ENCODE peak calls at places on chromosomes 11 and 22, in five cellular contexts. One of them, this sample, is unnamed.

GRCh38 chr11:126661051-126661450 is 305.6 kb downstream of the ST3GAL4 start:
- DNase-seq in heart right ventricle: no peak
- DNase-seq in GM10248: no peak
- DNase-seq in CD4-positive, alpha-beta T cell: no peak
- DNase-seq in GM23338: no peak
- DNase-seq in this sample: no peak

GRCh38 chr11:38019072-38019775 is 1421.2 kb upstream of the RAG2 start:
- DNase-seq in heart right ventricle: no peak
- DNase-seq in GM23338: peak; percentile 20
- DNase-seq in GM10248: no peak
- DNase-seq in CD4-positive, alpha-beta T cell: no peak
- DNase-seq in this sample: no peak

GRCh38 chr22:49975543-49976389 is 15.2 kb downstream of the PIM3 start:
- DNase-seq in heart right ventricle: no peak
- DNase-seq in GM23338: peak; percentile 67
- DNase-seq in GM10248: peak; percentile 77
- DNase-seq in CD4-positive, alpha-beta T cell: no peak
- DNase-seq in this sample: peak; percentile 58

GRCh38 chr11:11788067-11788710 is 53.6 kb upstream of the USP47 start:
- DNase-seq in CD4-positive, alpha-beta T cell: no peak
- DNase-seq in heart right ventricle: no peak
- DNase-seq in GM23338: no peak
- DNase-seq in GM10248: no peak
- DNase-seq in this sample: no peak

GRCh38 chr22:48938741-48939140 is 888.9 kb downstream of the BRD1 start:
- DNase-seq in GM10248: no peak
- DNase-seq in CD4-positive, alpha-beta T cell: no peak
- DNase-seq in heart right ventricle: no peak
- DNase-seq in GM23338: no peak
- DNase-seq in this sample: no peak

GRCh38 chr11:60918941-60919275 is 5.0 kb downstream of the TMEM109 start:
- DNase-seq in heart right ventricle: no peak
- DNase-seq in GM10248: no peak
- DNase-seq in GM23338: no peak
- DNase-seq in CD4-positive, alpha-beta T cell: no peak
- DNase-seq in this sample: no peak

GRCh38 chr11:61967924-61968757 is 707 bp upstream of the FTH1 start:
- DNase-seq in heart right ventricle: peak; percentile 56
- DNase-seq in GM23338: peak; percentile 52
- DNase-seq in CD4-positive, alpha-beta T cell: peak; percentile 21
- DNase-seq in GM10248: peak; percentile 64
- DNase-seq in this sample: peak; percentile 72

GRCh38 chr22:37633693-37634504 is 5.6 kb upstream of the SH3BP1 start:
- DNase-seq in heart right ventricle: peak; percentile 88
- DNase-seq in GM10248: peak; percentile 92
- DNase-seq in GM23338: peak; percentile 86
- DNase-seq in CD4-positive, alpha-beta T cell: no peak
- DNase-seq in this sample: peak; percentile 94

GRCh38 chr11:36594316-36594989 is at the start of gene IFTAP:
- DNase-seq in GM23338: peak; percentile 98
- DNase-seq in GM10248: peak; percentile 23
- DNase-seq in CD4-positive, alpha-beta T cell: peak; percentile 3
- DNase-seq in heart right ventricle: peak; percentile 67
- DNase-seq in this sample: peak; percentile 31

GRCh38 chr11:94117871-94118270 is 10.8 kb upstream of the PANX1 start:
- DNase-seq in GM10248: no peak
- DNase-seq in heart right ventricle: no peak
- DNase-seq in CD4-positive, alpha-beta T cell: no peak
- DNase-seq in GM23338: no peak
- DNase-seq in this sample: no peak

GRCh38 chr11:38835986-38836385 is 2237.9 kb upstream of the RAG2 start:
- DNase-seq in GM23338: no peak
- DNase-seq in CD4-positive, alpha-beta T cell: no peak
- DNase-seq in heart right ventricle: no peak
- DNase-seq in GM10248: no peak
- DNase-seq in this sample: no peak

GRCh38 chr22:36901411-36902142 is 11.9 kb upstream of the CSF2RB start:
- DNase-seq in CD4-positive, alpha-beta T cell: no peak
- DNase-seq in heart right ventricle: no peak
- DNase-seq in GM23338: no peak
- DNase-seq in GM10248: peak; percentile 80
- DNase-seq in this sample: no peak

GRCh38 chr22:38424525-38425080 is 30.4 kb downstream of the KCNJ4 start:
- DNase-seq in heart right ventricle: no peak
- DNase-seq in CD4-positive, alpha-beta T cell: no peak
- DNase-seq in GM10248: no peak
- DNase-seq in GM23338: no peak
- DNase-seq in this sample: no peak

GRCh38 chr11:94975599-94975998 is 2.1 kb downstream of the KDM4D start:
- DNase-seq in heart right ventricle: no peak
- DNase-seq in GM23338: no peak
- DNase-seq in CD4-positive, alpha-beta T cell: no peak
- DNase-seq in GM10248: no peak
- DNase-seq in this sample: no peak

GRCh38 chr11:58527429-58527828 is 19.5 kb upstream of the OR5B21 start:
- DNase-seq in GM23338: no peak
- DNase-seq in GM10248: no peak
- DNase-seq in heart right ventricle: no peak
- DNase-seq in CD4-positive, alpha-beta T cell: no peak
- DNase-seq in this sample: no peak

GRCh38 chr11:125807909-125808308 is 20.0 kb downstream of the PATE3 start:
- DNase-seq in GM23338: no peak
- DNase-seq in GM10248: no peak
- DNase-seq in heart right ventricle: no peak
- DNase-seq in CD4-positive, alpha-beta T cell: no peak
- DNase-seq in this sample: no peak

GRCh38 chr11:117255966-117256365 is 23.5 kb downstream of the RNF214 start:
- DNase-seq in GM23338: no peak
- DNase-seq in heart right ventricle: no peak
- DNase-seq in CD4-positive, alpha-beta T cell: no peak
- DNase-seq in GM10248: no peak
- DNase-seq in this sample: no peak

GRCh38 chr22:46884365-46884764 is 121.9 kb downstream of the TBC1D22A start:
- DNase-seq in heart right ventricle: no peak
- DNase-seq in CD4-positive, alpha-beta T cell: no peak
- DNase-seq in GM23338: no peak
- DNase-seq in GM10248: no peak
- DNase-seq in this sample: no peak

GRCh38 chr11:104122008-104122635 is 41.8 kb downstream of the PDGFD start:
- DNase-seq in heart right ventricle: no peak
- DNase-seq in CD4-positive, alpha-beta T cell: no peak
- DNase-seq in GM10248: no peak
- DNase-seq in GM23338: no peak
- DNase-seq in this sample: no peak

GRCh38 chr11:20934521-20934920 is 265.1 kb downstream of the NELL1 start:
- DNase-seq in CD4-positive, alpha-beta T cell: no peak
- DNase-seq in heart right ventricle: no peak
- DNase-seq in GM23338: no peak
- DNase-seq in GM10248: no peak
- DNase-seq in this sample: no peak

GRCh38 chr11:61507962-61508824 is at the start of gene LRRC10B:
- DNase-seq in GM10248: peak; percentile 45
- DNase-seq in heart right ventricle: no peak
- DNase-seq in GM23338: peak; percentile 95
- DNase-seq in CD4-positive, alpha-beta T cell: no peak
- DNase-seq in this sample: no peak

GRCh38 chr11:57405271-57405890 is 14.9 kb upstream of the PRG2 start:
- DNase-seq in GM23338: no peak
- DNase-seq in CD4-positive, alpha-beta T cell: no peak
- DNase-seq in GM10248: no peak
- DNase-seq in heart right ventricle: no peak
- DNase-seq in this sample: no peak

GRCh38 chr11:47856186-47856585 is 8.0 kb upstream of the NUP160 start:
- DNase-seq in CD4-positive, alpha-beta T cell: no peak
- DNase-seq in GM23338: no peak
- DNase-seq in heart right ventricle: no peak
- DNase-seq in GM10248: peak; percentile 19
- DNase-seq in this sample: no peak

GRCh38 chr11:80163011-80163410 is 722.2 kb upstream of the TENM4 start:
- DNase-seq in CD4-positive, alpha-beta T cell: no peak
- DNase-seq in GM10248: no peak
- DNase-seq in GM23338: no peak
- DNase-seq in heart right ventricle: no peak
- DNase-seq in this sample: no peak

GRCh38 chr11:84853841-84854497 is 773.2 kb downstream of the DLG2 start:
- DNase-seq in heart right ventricle: no peak
- DNase-seq in CD4-positive, alpha-beta T cell: no peak
- DNase-seq in GM23338: no peak
- DNase-seq in GM10248: no peak
- DNase-seq in this sample: no peak

GRCh38 chr11:115645631-115646271 is 141.5 kb upstream of the CADM1 start:
- DNase-seq in GM23338: peak; percentile 85
- DNase-seq in CD4-positive, alpha-beta T cell: no peak
- DNase-seq in heart right ventricle: peak; percentile 72
- DNase-seq in GM10248: no peak
- DNase-seq in this sample: no peak

GRCh38 chr11:2517386-2518064 is 72.7 kb downstream of the KCNQ1 start:
- DNase-seq in heart right ventricle: no peak
- DNase-seq in GM23338: no peak
- DNase-seq in GM10248: no peak
- DNase-seq in CD4-positive, alpha-beta T cell: no peak
- DNase-seq in this sample: peak; percentile 10

GRCh38 chr22:20021196-20022181 is 579 bp downstream of the TANGO2 start:
- DNase-seq in CD4-positive, alpha-beta T cell: no peak
- DNase-seq in GM23338: no peak
- DNase-seq in heart right ventricle: peak; percentile 84
- DNase-seq in GM10248: no peak
- DNase-seq in this sample: peak; percentile 72
- TF ChIP-seq CTCF in CD4-positive, alpha-beta T cell: no peak
- TF ChIP-seq CTCF in GM23338: no peak
- TF ChIP-seq CTCF in heart right ventricle: no peak
- TF ChIP-seq CTCF in GM10248: no peak
- TF ChIP-seq CTCF in this sample: no peak

GRCh38 chr11:59872076-59872475 is 5.8 kb upstream of the TCN1 start:
- DNase-seq in GM10248: no peak
- DNase-seq in GM23338: no peak
- DNase-seq in heart right ventricle: no peak
- DNase-seq in CD4-positive, alpha-beta T cell: no peak
- DNase-seq in this sample: no peak

GRCh38 chr11:59862252-59862651 is 4.0 kb downstream of the TCN1 start:
- DNase-seq in heart right ventricle: no peak
- DNase-seq in GM23338: no peak
- DNase-seq in GM10248: no peak
- DNase-seq in CD4-positive, alpha-beta T cell: no peak
- DNase-seq in this sample: no peak

GRCh38 chr11:59865031-59865430 is 1.3 kb downstream of the TCN1 start:
- DNase-seq in heart right ventricle: no peak
- DNase-seq in GM10248: no peak
- DNase-seq in GM23338: no peak
- DNase-seq in CD4-positive, alpha-beta T cell: no peak
- DNase-seq in this sample: no peak

GRCh38 chr11:59867946-59868345 is 1.7 kb upstream of the TCN1 start:
- DNase-seq in heart right ventricle: no peak
- DNase-seq in GM10248: no peak
- DNase-seq in CD4-positive, alpha-beta T cell: no peak
- DNase-seq in GM23338: no peak
- DNase-seq in this sample: no peak

DNA sequence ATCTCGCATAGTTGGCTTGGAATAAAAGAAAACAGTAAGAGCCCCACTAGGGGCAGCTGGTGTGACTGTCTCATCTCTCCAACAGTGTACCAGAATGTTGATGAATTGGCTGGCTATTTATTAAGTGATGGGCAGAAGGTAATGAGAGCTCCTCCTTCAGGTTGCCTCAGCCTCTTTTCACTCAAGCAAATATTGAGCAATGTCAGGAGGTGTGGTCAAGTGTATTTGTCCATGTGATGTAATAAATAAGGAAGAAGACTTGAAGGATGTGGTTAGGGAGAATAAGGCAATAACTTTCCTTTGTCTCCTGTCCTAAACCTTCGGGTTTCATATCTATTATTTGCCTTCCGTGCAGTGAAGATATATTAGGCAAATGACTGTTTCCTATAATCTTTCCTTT is at the start of gene TCN1:
- DNase-seq in GM10248: no peak
- DNase-seq in CD4-positive, alpha-beta T cell: no peak
- DNase-seq in heart right ventricle: no peak
- DNase-seq in GM23338: no peak
- DNase-seq in this sample: no peak
- TF ChIP-seq CTCF in GM10248: no peak
- TF ChIP-seq CTCF in CD4-positive, alpha-beta T cell: no peak
- TF ChIP-seq CTCF in heart right ventricle: no peak
- TF ChIP-seq CTCF in GM23338: no peak
- TF ChIP-seq CTCF in this sample: no peak

GRCh38 chr11:71301858-71302533 is 49.6 kb upstream of the SHANK2 start:
- DNase-seq in GM23338: no peak
- DNase-seq in GM10248: no peak
- DNase-seq in heart right ventricle: no peak
- DNase-seq in CD4-positive, alpha-beta T cell: no peak
- DNase-seq in this sample: no peak
- TF ChIP-seq CTCF in GM23338: no peak
- TF ChIP-seq CTCF in GM10248: no peak
- TF ChIP-seq CTCF in heart right ventricle: no peak
- TF ChIP-seq CTCF in CD4-positive, alpha-beta T cell: no peak
- TF ChIP-seq CTCF in this sample: no peak

GRCh38 chr22:20466659-20467379 is 28.8 kb downstream of the KLHL22 start:
- DNase-seq in heart right ventricle: no peak
- DNase-seq in GM23338: no peak
- DNase-seq in CD4-positive, alpha-beta T cell: no peak
- DNase-seq in GM10248: no peak
- DNase-seq in this sample: peak; percentile 23

GRCh38 chr22:20472629-20473442 is 22.8 kb downstream of the KLHL22 start:
- DNase-seq in heart right ventricle: no peak
- DNase-seq in GM23338: no peak
- DNase-seq in GM10248: no peak
- DNase-seq in CD4-positive, alpha-beta T cell: no peak
- DNase-seq in this sample: peak; percentile 1

GRCh38 chr22:20475115-20475436 is 20.5 kb downstream of the KLHL22 start:
- DNase-seq in GM23338: no peak
- DNase-seq in CD4-positive, alpha-beta T cell: no peak
- DNase-seq in GM10248: no peak
- DNase-seq in heart right ventricle: no peak
- DNase-seq in this sample: no peak

GRCh38 chr22:20469110-20469855 is 26.3 kb downstream of the KLHL22 start:
- DNase-seq in GM10248: no peak
- DNase-seq in GM23338: no peak
- DNase-seq in heart right ventricle: no peak
- DNase-seq in CD4-positive, alpha-beta T cell: no peak
- DNase-seq in this sample: no peak

DNA sequence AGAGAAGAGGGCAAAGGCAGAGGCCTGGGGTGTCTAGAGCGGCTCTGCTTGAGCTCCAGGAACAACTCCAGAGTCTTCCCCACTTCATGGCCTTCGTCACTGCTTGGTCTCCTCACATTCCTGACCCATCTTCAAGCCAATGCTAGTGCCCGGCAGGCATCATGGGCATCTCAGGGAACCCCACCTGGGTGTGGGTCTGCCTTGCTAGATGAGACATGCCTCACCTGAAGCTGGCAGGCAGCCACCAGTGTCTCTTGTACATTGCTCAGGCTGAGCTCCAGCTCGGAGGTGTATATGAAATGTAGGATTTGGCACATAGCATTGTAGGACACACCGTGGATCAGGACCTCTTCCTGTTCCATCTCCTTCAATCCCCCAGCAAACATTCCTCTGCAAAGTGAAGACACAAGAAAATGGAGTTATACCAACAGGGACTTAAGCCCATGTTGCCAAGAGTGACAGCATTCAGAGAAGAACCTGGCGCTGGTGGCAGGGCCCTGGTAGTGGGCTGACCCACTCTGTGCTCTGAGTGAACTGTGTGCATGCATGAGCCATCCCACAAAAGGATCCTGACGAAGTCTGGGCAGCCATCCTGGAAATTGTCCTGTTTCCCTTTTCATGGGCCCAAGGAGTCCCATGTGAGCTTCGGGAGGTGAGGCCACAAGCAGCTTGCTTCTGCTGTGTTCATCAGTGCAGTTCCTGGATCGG is 24.3 kb downstream of the KLHL22 start:
- DNase-seq in GM10248: no peak
- DNase-seq in heart right ventricle: no peak
- DNase-seq in GM23338: no peak
- DNase-seq in CD4-positive, alpha-beta T cell: no peak
- DNase-seq in this sample: peak; percentile 48
- TF ChIP-seq CTCF in GM10248: no peak
- TF ChIP-seq CTCF in heart right ventricle: no peak
- TF ChIP-seq CTCF in GM23338: no peak
- TF ChIP-seq CTCF in CD4-positive, alpha-beta T cell: no peak
- TF ChIP-seq CTCF in this sample: no peak

This sample was measured in psoas muscle.